ENCODE peak calls at places on chromosome 17, in four cellular contexts. H, I, N and B are unnamed samples.
A peak's percentile ranks its signal among the peaks of the same experiment; 100 is the strongest.

GRCh38 chr17:63983326-63983725 is 10.6 kb upstream of the SCN4A start:
- DNase-seq in H (no peak), I (no peak), N (no peak), B (no peak)

GRCh38 chr17:57293077-57293476 is 36.8 kb downstream of the MSI2 start:
- DNase-seq in N (no peak), I (no peak), H (peak; percentile 92), B (no peak)

GRCh38 chr17:40095944-40096791 is 4.2 kb downstream of the NR1D1 start:
- DNase-seq in I (no peak), N (peak; percentile 99), H (no peak), B (no peak)

GRCh38 chr17:35243459-35244204 is 760 bp downstream of the SLFN5 start:
- DNase-seq in H (no peak), N (no peak), I (no peak), B (peak; percentile 15)

GRCh38 chr17:56699186-56699895 is 105.8 kb downstream of the NOG start:
- DNase-seq in H (no peak), I (no peak), N (no peak), B (peak; percentile 20)

GRCh38 chr17:39239640-39240314 is 14.0 kb upstream of the STAC2 start:
- DNase-seq in H (peak; percentile 55), N (no peak), I (peak; percentile 76), B (peak; percentile 61)

GRCh38 chr17:19244357-19244756 is 7.2 kb downstream of the EPN2 start:
- DNase-seq in I (no peak), H (no peak), N (no peak), B (no peak)

GRCh38 chr17:68600881-68601564 is at the start of gene FAM20A:
- DNase-seq in N (no peak), H (no peak), I (no peak), B (peak; percentile 46)

GRCh38 chr17:30716461-30717289 is 107.8 kb downstream of the CRLF3 start:
- DNase-seq in H (no peak), I (no peak), N (no peak), B (no peak)

GRCh38 chr17:3531266-3532101 is 26.1 kb downstream of the TRPV3 start:
- DNase-seq in N (no peak), I (no peak), H (no peak), B (no peak)

GRCh38 chr17:632551-632950 is 82.1 kb downstream of the VPS53 start:
- DNase-seq in N (no peak), H (no peak), I (no peak), B (no peak)

GRCh38 chr17:17071531-17072360 is 29.5 kb downstream of the MPRIP start:
- DNase-seq in H (no peak), I (no peak), N (no peak), B (no peak)

GRCh38 chr17:43771463-43771862 is 7.3 kb downstream of the DUSP3 start:
- DNase-seq in H (no peak), N (no peak), I (no peak), B (no peak)

DNA sequence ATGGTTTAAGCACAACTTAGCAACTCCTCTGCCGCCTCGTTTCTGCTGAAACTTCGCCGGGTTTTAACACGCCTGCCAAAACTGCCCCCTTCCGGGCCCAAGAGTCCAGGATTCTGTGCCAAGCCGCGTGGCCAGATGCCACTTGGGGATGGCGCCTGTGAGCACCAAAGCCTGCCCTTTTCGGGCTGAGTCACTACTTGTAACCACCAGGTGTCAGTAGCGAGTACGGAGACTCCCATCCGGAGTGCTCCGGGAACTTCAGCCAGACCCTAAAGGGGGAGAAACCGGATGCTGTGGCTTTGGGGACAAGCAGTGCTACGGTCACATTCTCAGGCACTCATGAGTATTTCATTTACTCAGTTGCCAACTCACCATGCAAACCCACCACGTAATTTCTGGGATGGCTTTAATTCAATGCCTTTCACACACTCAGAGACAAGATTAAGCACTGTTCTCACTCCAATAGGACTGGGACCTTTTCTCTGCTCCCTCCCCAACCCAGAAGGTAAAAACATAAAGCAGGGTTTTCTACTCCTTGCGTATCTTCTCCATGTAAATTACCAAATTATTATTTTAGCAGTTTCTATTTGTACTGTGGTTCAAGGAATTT is 7.7 kb downstream of the PMP22 start:
- DNase-seq in N (peak; percentile 19), H (peak; percentile 61), I (peak; percentile 84), B (peak; percentile 75)
- TF ChIP-seq FOXK2 in N (no peak), H (no peak), I (no peak), B (no peak)

DNA sequence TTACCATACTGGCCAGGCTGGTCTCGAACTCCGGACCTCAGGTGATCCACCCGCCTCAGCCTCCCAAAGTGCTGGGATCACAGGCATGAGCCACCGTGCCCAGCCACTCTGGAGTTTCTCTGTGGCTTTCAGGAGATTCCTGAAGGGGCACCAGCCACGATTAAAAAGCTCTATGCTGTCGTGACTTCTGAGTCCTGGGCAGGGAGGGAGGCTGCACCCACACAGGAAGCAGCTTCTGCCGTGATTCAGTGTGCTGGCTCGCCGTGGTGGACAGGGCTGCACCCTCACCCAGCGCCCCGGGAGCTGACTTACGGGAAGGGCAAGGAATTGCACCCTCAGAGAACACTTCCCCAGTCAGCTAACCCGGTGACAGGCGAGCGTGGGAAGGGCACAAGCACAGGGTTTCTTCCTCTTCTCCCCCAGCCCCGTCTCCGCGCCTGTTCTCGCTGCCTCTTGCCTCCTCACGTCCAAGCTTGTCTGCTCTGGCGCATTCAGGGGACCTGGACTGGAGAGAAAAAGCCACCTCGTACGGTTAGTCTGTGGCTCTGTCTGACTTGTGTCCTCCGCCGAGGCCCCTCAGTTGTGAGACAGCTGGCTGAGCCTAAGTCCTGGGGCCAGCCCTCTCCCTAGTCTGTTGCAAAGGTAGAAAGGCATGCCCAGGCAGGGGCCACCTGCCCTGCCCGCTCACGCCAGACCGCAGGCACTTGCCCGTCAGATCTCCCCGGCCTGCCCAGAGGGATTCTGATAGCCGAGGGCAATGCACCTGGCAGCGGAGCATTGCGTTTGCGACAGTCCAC is 145.0 kb downstream of the SEC14L1 start:
- DNase-seq in N (no peak), H (peak; percentile 70), I (no peak), B (no peak)
- TF ChIP-seq SP1 in N (no peak), H (no peak), I (no peak), B (no peak)

GRCh38 chr17:8176998-8177731 is 985 bp upstream of the TMEM107 start:
- DNase-seq in N (no peak), I (peak; percentile 75), H (no peak), B (no peak)
- TF ChIP-seq FOXK2 in N (no peak), I (no peak), H (no peak), B (no peak)

DNA sequence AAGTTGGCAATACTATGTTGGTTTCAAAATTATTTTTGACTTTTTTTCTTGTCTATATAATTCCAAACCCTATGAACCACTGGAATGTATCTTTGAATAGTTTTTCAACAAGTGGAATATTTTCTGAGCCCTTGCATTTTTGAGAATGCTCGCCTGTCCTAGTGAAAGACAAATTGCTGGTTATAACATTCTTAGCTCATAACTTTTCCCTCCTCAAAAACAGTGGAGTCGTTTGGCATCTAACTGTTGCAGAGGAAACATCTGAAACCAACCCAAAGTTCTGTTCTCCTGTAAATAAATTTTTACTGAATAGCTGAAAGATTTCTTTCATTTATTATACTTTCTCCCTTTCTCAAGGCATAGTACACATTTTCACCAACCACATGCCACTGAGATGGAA is 11.3 kb upstream of the COX10 start:
- DNase-seq in H (no peak), I (no peak), N (no peak), B (no peak)
- TF ChIP-seq SP1 in H (no peak), I (no peak), N (no peak), B (no peak)

DNA sequence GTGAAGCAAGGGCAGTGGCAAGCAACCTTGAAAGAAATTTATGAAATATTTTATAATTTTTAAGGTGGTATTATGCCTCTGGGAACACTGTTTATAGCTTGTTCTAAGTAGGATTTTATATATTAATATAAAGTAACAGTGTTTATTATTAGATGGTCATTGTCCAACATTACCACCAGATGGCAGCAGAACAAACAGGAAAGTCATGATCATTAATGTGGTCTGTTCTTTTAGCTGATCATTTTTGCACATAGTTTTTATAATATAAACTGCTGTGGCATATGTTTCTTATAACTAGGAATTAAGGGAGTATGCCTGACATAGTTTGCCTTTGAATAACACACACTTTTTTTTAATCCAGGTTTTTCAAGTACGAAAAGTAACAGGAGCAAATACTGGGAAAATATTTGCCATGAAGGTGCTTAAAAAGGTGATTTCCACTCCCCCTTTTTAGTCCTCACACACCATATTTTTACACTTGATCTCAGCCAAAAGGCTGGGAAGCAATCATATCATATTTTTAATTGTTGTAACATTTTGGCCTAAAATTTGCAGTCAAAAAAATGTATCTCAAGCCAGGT is 21.4 kb downstream of the RPS6KB1 start:
- DNase-seq in H (peak; percentile 51), I (peak; percentile 49), N (no peak), B (peak; percentile 59)
- TF ChIP-seq FOXK2 in H (no peak), I (no peak), N (no peak), B (no peak)

DNA sequence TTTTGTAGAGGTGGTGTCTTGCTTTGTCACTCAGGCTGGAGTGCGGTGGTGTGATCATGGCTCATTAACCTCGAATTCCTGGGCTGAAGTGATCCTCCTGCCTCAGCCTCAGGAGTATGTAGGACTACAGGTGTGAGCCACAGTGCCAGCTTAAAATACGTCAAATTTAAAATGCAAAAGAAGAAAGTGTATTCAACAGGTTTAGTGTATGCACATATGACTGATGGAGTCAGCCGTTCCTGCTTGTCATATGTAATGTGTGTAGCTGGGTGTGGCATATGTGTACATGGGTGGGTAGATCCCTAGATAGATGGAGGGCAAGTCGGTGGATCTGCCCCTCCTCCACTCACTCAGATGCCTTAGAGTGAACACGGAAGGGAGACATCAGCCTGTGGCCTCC is 111.0 kb downstream of the RPTOR start:
- DNase-seq in I (no peak), N (no peak), H (no peak), B (no peak)
- TF ChIP-seq SP1 in I (no peak), N (no peak), H (no peak), B (no peak)